ENCODE peak calls at places on chromosome 17, in ten cellular contexts. W is neural progenitor cell, S is cardiac muscle cell, I is thoracic aorta, F is HCT116, B is stomach, J is heart left ventricle, T is esophagus squamous epithelium, Z is pancreas, P is right lobe of liver. V is an unnamed sample.

GRCh38 chr17:8462564-8462963 is 26.9 kb downstream of the NDEL1 start:
- DNase-seq in W (no peak), S (no peak), I (no peak), F (no peak), B (no peak), J (no peak), T (no peak), Z (no peak), P (no peak), V (no peak)

GRCh38 chr17:49214665-49215360 is 4.3 kb downstream of the ABI3 start:
- DNase-seq in W (no peak), S (no peak), I (no peak), F (no peak), B (peak; percentile 79), J (no peak), T (no peak), Z (peak; percentile 73), P (no peak), V (no peak)

GRCh38 chr17:43367588-43368242 is 31.1 kb upstream of the ARL4D start:
- DNase-seq in W (peak; percentile 64), S (peak; percentile 94), I (no peak), F (peak; percentile 96), B (no peak), J (no peak), T (no peak), Z (peak; percentile 43), P (peak; percentile 14), V (no peak)

GRCh38 chr17:18374216-18374615 is 3.4 kb upstream of the EVPLL start:
- DNase-seq in W (no peak), S (no peak), I (no peak), F (no peak), B (no peak), J (no peak), T (no peak), Z (no peak), P (no peak), V (no peak)

GRCh38 chr17:17408236-17408794 is 68.5 kb upstream of the MED9 start:
- DNase-seq in W (no peak), S (peak; percentile 75), I (no peak), F (no peak), B (no peak), J (no peak), T (no peak), Z (no peak), P (peak; percentile 48), V (no peak)

GRCh38 chr17:70414275-70414674 is 244.9 kb downstream of the KCNJ2 start:
- DNase-seq in W (no peak), S (no peak), I (no peak), F (no peak), B (no peak), J (no peak), T (no peak), Z (no peak), P (no peak), V (no peak)

GRCh38 chr17:79852748-79853147 is 13.5 kb upstream of the CBX4 start:
- DNase-seq in W (no peak), S (peak; percentile 35), I (no peak), F (no peak), B (no peak), J (no peak), T (no peak), Z (no peak), P (no peak), V (peak; percentile 23)

GRCh38 chr17:81069084-81069645 is 34.2 kb downstream of the BAIAP2 start:
- DNase-seq in W (no peak), S (no peak), I (no peak), F (no peak), B (peak; percentile 86), J (no peak), T (no peak), Z (no peak), P (peak; percentile 74), V (no peak)

GRCh38 chr17:79741751-79742588 is 11.2 kb downstream of the ENPP7 start:
- DNase-seq in W (peak; percentile 87), S (peak; percentile 54), I (no peak), F (peak; percentile 46), B (peak; percentile 83), J (peak; percentile 88), T (no peak), Z (peak; percentile 96), P (peak; percentile 77), V (peak; percentile 75)

GRCh38 chr17:73286863-73287296 is 24.9 kb downstream of the CDC42EP4 start:
- DNase-seq in W (no peak), S (peak; percentile 73), I (no peak), F (no peak), B (no peak), J (no peak), T (no peak), Z (no peak), P (no peak), V (no peak)
- H3K27ac ChIP-seq in W (no peak overlapping the region), S (no peak overlapping the region), I (peak overlapping the region; percentile 41), F (no peak overlapping the region), B (peak overlapping the region; percentile 90), J (peak overlapping the region; percentile 93), T (peak overlapping the region; percentile 73), Z (no peak overlapping the region), P (no peak overlapping the region), V (peak overlapping the region; percentile 90)

GRCh38 chr17:73338050-73338491 is 26.3 kb upstream of the CDC42EP4 start:
- DNase-seq in W (no peak), S (no peak), I (peak; percentile 38), F (no peak), B (no peak), J (no peak), T (no peak), Z (no peak), P (no peak), V (no peak)
- H3K4me3 ChIP-seq in W (no peak overlapping the region), S (no peak overlapping the region), I (peak overlapping the region; percentile 56), F (no peak overlapping the region), B (no peak overlapping the region), J (no peak overlapping the region), T (no peak overlapping the region), Z (no peak overlapping the region), P (no peak overlapping the region), V (no peak overlapping the region)

DNA sequence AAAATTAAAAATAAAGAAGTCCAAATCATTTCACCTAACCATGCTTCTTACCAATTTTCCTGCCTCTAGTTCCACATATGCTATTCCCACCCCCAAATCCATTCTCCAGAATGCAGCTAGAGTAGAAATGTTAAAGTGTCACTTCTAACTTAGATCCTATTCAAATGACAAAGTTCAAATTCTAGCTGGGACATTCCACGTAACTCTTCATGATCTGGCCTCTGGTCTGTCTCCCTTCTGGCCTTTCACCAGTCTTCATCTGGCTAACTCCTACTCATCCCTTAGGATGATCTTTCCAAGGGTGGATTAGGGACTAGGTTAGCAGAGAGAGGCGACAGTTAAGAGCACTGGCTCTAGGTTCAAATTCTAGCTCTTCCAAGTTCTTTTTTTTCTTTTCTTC is 97.9 kb downstream of the TRIM37 start:
- DNase-seq in W (no peak), S (no peak), I (no peak), F (no peak), B (no peak), J (no peak), T (no peak), Z (no peak), P (no peak), V (no peak)
- H3K27ac ChIP-seq in W (no peak overlapping the region), S (peak overlapping the region; percentile 95), I (no peak overlapping the region), F (no peak overlapping the region), B (no peak overlapping the region), J (no peak overlapping the region), T (no peak overlapping the region), Z (no peak overlapping the region), P (peak overlapping the region; percentile 35), V (no peak overlapping the region)

GRCh38 chr17:77324227-77324626 is 183.5 kb downstream of the SEC14L1 start:
- DNase-seq in W (no peak), S (no peak), I (no peak), F (no peak), B (peak; percentile 21), J (peak; percentile 21), T (no peak), Z (no peak), P (no peak), V (no peak)

GRCh38 chr17:77322284-77322533 is 181.4 kb downstream of the SEC14L1 start:
- DNase-seq in W (no peak), S (peak; percentile 25), I (no peak), F (no peak), B (no peak), J (no peak), T (no peak), Z (no peak), P (no peak), V (no peak)

GRCh38 chr17:77320501-77321256 is 179.9 kb downstream of the SEC14L1 start:
- DNase-seq in W (no peak), S (peak; percentile 42), I (peak; percentile 36), F (no peak), B (no peak), J (peak; percentile 73), T (no peak), Z (no peak), P (no peak), V (peak; percentile 29)

GRCh38 chr17:77323413-77324171 is 182.8 kb downstream of the SEC14L1 start:
- DNase-seq in W (no peak), S (peak; percentile 91), I (no peak), F (no peak), B (peak; percentile 38), J (peak; percentile 75), T (no peak), Z (no peak), P (peak; percentile 37), V (peak; percentile 33)

GRCh38 chr17:77322534-77323412 is 182.0 kb downstream of the SEC14L1 start:
- DNase-seq in W (peak; percentile 23), S (peak; percentile 99), I (peak; percentile 90), F (peak; percentile 92), B (peak; percentile 76), J (peak; percentile 92), T (no peak), Z (no peak), P (peak; percentile 81), V (peak; percentile 72)
- H3K4me3 ChIP-seq in W (no peak overlapping the region), S (no peak overlapping the region), I (peak overlapping the region; percentile 74), F (peak overlapping the region; percentile 35), B (peak overlapping the region; percentile 23), J (peak overlapping the region; percentile 34), T (no peak overlapping the region), Z (no peak overlapping the region), P (no peak overlapping the region), V (no peak overlapping the region)

GRCh38 chr17:73042225-73042624 is 50.3 kb downstream of the SLC39A11 start:
- DNase-seq in W (no peak), S (no peak), I (no peak), F (no peak), B (no peak), J (no peak), T (no peak), Z (no peak), P (no peak), V (no peak)
- H3K27ac ChIP-seq in W (no peak overlapping the region), S (no peak overlapping the region), I (no peak overlapping the region), F (no peak overlapping the region), B (no peak overlapping the region), J (no peak overlapping the region), T (no peak overlapping the region), Z (no peak overlapping the region), P (no peak overlapping the region), V (no peak overlapping the region)

DNA sequence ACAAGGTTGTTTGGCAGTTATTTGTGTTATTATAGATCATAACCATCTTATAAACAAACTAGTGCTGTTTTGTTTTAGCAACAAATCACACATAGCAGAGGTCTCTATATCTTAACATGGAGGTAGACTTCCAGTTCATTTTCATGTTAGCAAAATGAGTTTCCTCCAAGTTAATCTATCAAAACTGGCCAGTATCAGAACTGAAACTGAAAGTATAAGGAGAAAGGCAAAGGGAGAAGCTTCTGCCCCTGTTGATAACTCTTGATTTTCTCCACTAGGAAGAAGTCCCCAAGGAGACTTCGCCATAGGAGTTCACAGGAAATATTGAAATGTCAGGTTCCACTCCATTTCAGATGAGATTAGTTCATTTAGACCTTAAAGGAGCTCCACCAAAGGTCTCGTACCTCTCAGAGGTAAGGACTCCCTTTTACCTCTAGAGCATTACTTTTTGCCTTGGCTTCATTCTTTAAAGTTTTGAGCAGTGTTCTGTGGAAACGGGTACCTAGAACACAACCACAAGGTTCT is 1.1 kb upstream of the OGFOD3 start:
- DNase-seq in W (no peak), S (no peak), I (no peak), F (no peak), B (no peak), J (no peak), T (no peak), Z (no peak), P (no peak), V (no peak)
- H3K4me3 ChIP-seq in W (peak overlapping the region; percentile 98), S (no peak overlapping the region), I (peak overlapping the region; percentile 92), F (peak overlapping the region; percentile 65), B (peak overlapping the region; percentile 74), J (no peak overlapping the region), T (peak overlapping the region; percentile 75), Z (no peak overlapping the region), P (peak overlapping the region; percentile 88), V (peak overlapping the region; percentile 80)